ENCODE peak calls at places on chromosomes 6 and 20, in six cellular contexts. One of them, this sample, is unnamed.

GRCh38 chr6:169959129-169960002 is 207.9 kb downstream of the ERMARD start:
- DNase-seq in IMR-90: no peak
- DNase-seq in fibroblast of pulmonary artery: no peak
- DNase-seq in anterior cingulate cortex: no peak
- DNase-seq in Calu3: no peak
- DNase-seq in uterus: no peak
- DNase-seq in this sample: no peak

GRCh38 chr6:141105481-141105880 is 1027.2 kb upstream of the GJE1 start:
- DNase-seq in IMR-90: peak
- DNase-seq in fibroblast of pulmonary artery: peak
- DNase-seq in anterior cingulate cortex: no peak
- DNase-seq in Calu3: no peak
- DNase-seq in uterus: no peak
- DNase-seq in this sample: no peak

GRCh38 chr6:43264599-43264998 is 21.3 kb downstream of the TTBK1 start:
- DNase-seq in IMR-90: no peak
- DNase-seq in fibroblast of pulmonary artery: no peak
- DNase-seq in anterior cingulate cortex: no peak
- DNase-seq in Calu3: no peak
- DNase-seq in uterus: no peak
- DNase-seq in this sample: no peak

GRCh38 chr6:40719671-40720374 is 132.7 kb upstream of the LRFN2 start:
- DNase-seq in IMR-90: peak
- DNase-seq in fibroblast of pulmonary artery: peak
- DNase-seq in anterior cingulate cortex: no peak
- DNase-seq in Calu3: no peak
- DNase-seq in uterus: no peak
- DNase-seq in this sample: no peak

GRCh38 chr6:151702851-151703629 is 104.4 kb upstream of the ESR1 start:
- DNase-seq in IMR-90: no peak
- DNase-seq in fibroblast of pulmonary artery: no peak
- DNase-seq in anterior cingulate cortex: no peak
- DNase-seq in Calu3: no peak
- DNase-seq in uterus: no peak
- DNase-seq in this sample: no peak

GRCh38 chr20:64131406-64131805 is 24.0 kb upstream of the NPBWR2 start:
- DNase-seq in IMR-90: no peak
- DNase-seq in fibroblast of pulmonary artery: peak
- DNase-seq in anterior cingulate cortex: no peak
- DNase-seq in Calu3: peak
- DNase-seq in uterus: no peak
- DNase-seq in this sample: no peak

GRCh38 chr6:6966569-6966968 is 141.2 kb upstream of the RREB1 start:
- DNase-seq in IMR-90: no peak
- DNase-seq in fibroblast of pulmonary artery: no peak
- DNase-seq in anterior cingulate cortex: no peak
- DNase-seq in Calu3: no peak
- DNase-seq in uterus: no peak
- DNase-seq in this sample: no peak

GRCh38 chr20:17782768-17783167 is 83.0 kb downstream of the BANF2 start:
- DNase-seq in IMR-90: no peak
- DNase-seq in fibroblast of pulmonary artery: no peak
- DNase-seq in anterior cingulate cortex: no peak
- DNase-seq in Calu3: no peak
- DNase-seq in uterus: no peak
- DNase-seq in this sample: no peak

GRCh38 chr6:107818272-107818671 is 5.8 kb downstream of the SCML4 start:
- DNase-seq in IMR-90: no peak
- DNase-seq in fibroblast of pulmonary artery: no peak
- DNase-seq in anterior cingulate cortex: no peak
- DNase-seq in Calu3: no peak
- DNase-seq in uterus: no peak
- DNase-seq in this sample: no peak

GRCh38 chr20:22684763-22685443 is 100.5 kb upstream of the FOXA2 start:
- DNase-seq in IMR-90: no peak
- DNase-seq in fibroblast of pulmonary artery: no peak
- DNase-seq in anterior cingulate cortex: no peak
- DNase-seq in Calu3: no peak
- DNase-seq in uterus: no peak
- DNase-seq in this sample: no peak

GRCh38 chr20:50541606-50542041 is 31.4 kb downstream of the PTPN1 start:
- DNase-seq in IMR-90: no peak
- DNase-seq in fibroblast of pulmonary artery: no peak
- DNase-seq in anterior cingulate cortex: no peak
- DNase-seq in Calu3: peak
- DNase-seq in uterus: no peak
- DNase-seq in this sample: no peak

This sample was measured in ovary.